ENCODE peak calls at places on chromosome 21, in eight cellular contexts. One of them, this sample, is unnamed.

GRCh38 chr21:22468893-22469292 is 1470.7 kb downstream of the NCAM2 start:
- DNase-seq in BJ: no peak
- DNase-seq in AG10803: no peak
- DNase-seq in stomach: no peak
- DNase-seq in endothelial cell of umbilical vein: no peak
- DNase-seq in K562: no peak
- DNase-seq in fibroblast of pulmonary artery: no peak
- DNase-seq in CD8-positive, alpha-beta T cell: no peak
- DNase-seq in this sample: no peak

GRCh38 chr21:31872452-31873274 is at the start of gene HUNK:
- DNase-seq in AG10803: peak; percentile 56
- DNase-seq in K562: no peak
- DNase-seq in CD8-positive, alpha-beta T cell: no peak
- DNase-seq in stomach: no peak
- DNase-seq in endothelial cell of umbilical vein: no peak
- DNase-seq in BJ: no peak
- DNase-seq in fibroblast of pulmonary artery: peak; percentile 7
- DNase-seq in this sample: peak; percentile 34

GRCh38 chr21:30831194-30831765 is 1.7 kb upstream of the KRTAP7-1 start:
- DNase-seq in endothelial cell of umbilical vein: no peak
- DNase-seq in fibroblast of pulmonary artery: peak; percentile 10
- DNase-seq in stomach: no peak
- DNase-seq in K562: peak; percentile 53
- DNase-seq in CD8-positive, alpha-beta T cell: peak; percentile 50
- DNase-seq in AG10803: no peak
- DNase-seq in BJ: no peak
- DNase-seq in this sample: no peak

GRCh38 chr21:41438425-41439113 is 12.5 kb downstream of the MX1 start:
- DNase-seq in endothelial cell of umbilical vein: no peak
- DNase-seq in BJ: no peak
- DNase-seq in K562: no peak
- DNase-seq in stomach: no peak
- DNase-seq in CD8-positive, alpha-beta T cell: peak; percentile 39
- DNase-seq in AG10803: no peak
- DNase-seq in fibroblast of pulmonary artery: no peak
- DNase-seq in this sample: no peak

GRCh38 chr21:34684174-34684876 is 15.5 kb downstream of the CLIC6 start:
- DNase-seq in fibroblast of pulmonary artery: no peak
- DNase-seq in CD8-positive, alpha-beta T cell: no peak
- DNase-seq in stomach: no peak
- DNase-seq in endothelial cell of umbilical vein: no peak
- DNase-seq in K562: no peak
- DNase-seq in AG10803: no peak
- DNase-seq in BJ: no peak
- DNase-seq in this sample: no peak

GRCh38 chr21:22993822-22994574 is 1995.8 kb downstream of the NCAM2 start:
- DNase-seq in BJ: no peak
- DNase-seq in K562: no peak
- DNase-seq in stomach: no peak
- DNase-seq in CD8-positive, alpha-beta T cell: no peak
- DNase-seq in fibroblast of pulmonary artery: no peak
- DNase-seq in AG10803: no peak
- DNase-seq in endothelial cell of umbilical vein: no peak
- DNase-seq in this sample: no peak

GRCh38 chr21:35096959-35097358 is 47.9 kb upstream of the RUNX1 start:
- DNase-seq in CD8-positive, alpha-beta T cell: no peak
- DNase-seq in AG10803: no peak
- DNase-seq in endothelial cell of umbilical vein: no peak
- DNase-seq in BJ: no peak
- DNase-seq in K562: no peak
- DNase-seq in stomach: no peak
- DNase-seq in fibroblast of pulmonary artery: no peak
- DNase-seq in this sample: no peak

GRCh38 chr21:41166947-41167346 is 1.0 kb upstream of the BACE2 start:
- DNase-seq in AG10803: no peak
- DNase-seq in BJ: no peak
- DNase-seq in stomach: no peak
- DNase-seq in CD8-positive, alpha-beta T cell: no peak
- DNase-seq in endothelial cell of umbilical vein: no peak
- DNase-seq in fibroblast of pulmonary artery: no peak
- DNase-seq in K562: no peak
- DNase-seq in this sample: no peak

DNA sequence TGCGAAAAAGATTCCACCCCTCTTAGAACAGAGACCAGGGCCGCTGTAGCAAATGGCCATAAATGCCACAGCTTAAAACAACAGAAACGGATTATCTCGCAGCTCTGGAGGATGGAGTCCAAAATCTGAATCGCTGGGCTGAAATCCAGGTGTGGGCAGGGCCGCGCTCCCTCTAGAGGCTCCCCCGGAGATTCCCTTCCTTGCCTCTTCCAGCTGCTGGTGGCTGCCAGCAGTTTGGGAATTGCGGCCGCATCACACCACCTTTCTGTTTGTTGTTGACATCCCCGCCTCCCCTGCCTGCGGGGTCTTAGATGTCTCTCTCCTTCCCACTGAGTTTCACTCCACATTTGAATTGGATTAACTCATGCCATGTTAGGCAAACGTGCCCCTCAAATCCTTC is 15.6 kb downstream of the PDE9A start:
- DNase-seq in AG10803: no peak
- DNase-seq in endothelial cell of umbilical vein: no peak
- DNase-seq in K562: no peak
- DNase-seq in stomach: no peak
- DNase-seq in BJ: no peak
- DNase-seq in fibroblast of pulmonary artery: peak; percentile 30
- DNase-seq in CD8-positive, alpha-beta T cell: no peak
- DNase-seq in this sample: no peak
- TF ChIP-seq CTCF in AG10803: no peak
- TF ChIP-seq CTCF in endothelial cell of umbilical vein: no peak
- TF ChIP-seq CTCF in K562: no peak
- TF ChIP-seq CTCF in stomach: no peak
- TF ChIP-seq CTCF in BJ: no peak
- TF ChIP-seq CTCF in fibroblast of pulmonary artery: peak; percentile 42
- TF ChIP-seq CTCF in CD8-positive, alpha-beta T cell: no peak
- TF ChIP-seq CTCF in this sample: no peak

GRCh38 chr21:16215193-16215592 is 485.4 kb downstream of the USP25 start:
- DNase-seq in stomach: no peak
- DNase-seq in CD8-positive, alpha-beta T cell: no peak
- DNase-seq in endothelial cell of umbilical vein: peak; percentile 73
- DNase-seq in K562: no peak
- DNase-seq in fibroblast of pulmonary artery: no peak
- DNase-seq in BJ: no peak
- DNase-seq in AG10803: no peak
- DNase-seq in this sample: no peak

GRCh38 chr21:16216595-16216994 is 486.8 kb downstream of the USP25 start:
- DNase-seq in stomach: no peak
- DNase-seq in fibroblast of pulmonary artery: no peak
- DNase-seq in AG10803: no peak
- DNase-seq in K562: no peak
- DNase-seq in BJ: no peak
- DNase-seq in CD8-positive, alpha-beta T cell: no peak
- DNase-seq in endothelial cell of umbilical vein: no peak
- DNase-seq in this sample: no peak

GRCh38 chr21:16213518-16213917 is 483.7 kb downstream of the USP25 start:
- DNase-seq in K562: no peak
- DNase-seq in stomach: no peak
- DNase-seq in endothelial cell of umbilical vein: peak; percentile 46
- DNase-seq in BJ: no peak
- DNase-seq in AG10803: no peak
- DNase-seq in fibroblast of pulmonary artery: no peak
- DNase-seq in CD8-positive, alpha-beta T cell: no peak
- DNase-seq in this sample: no peak

DNA sequence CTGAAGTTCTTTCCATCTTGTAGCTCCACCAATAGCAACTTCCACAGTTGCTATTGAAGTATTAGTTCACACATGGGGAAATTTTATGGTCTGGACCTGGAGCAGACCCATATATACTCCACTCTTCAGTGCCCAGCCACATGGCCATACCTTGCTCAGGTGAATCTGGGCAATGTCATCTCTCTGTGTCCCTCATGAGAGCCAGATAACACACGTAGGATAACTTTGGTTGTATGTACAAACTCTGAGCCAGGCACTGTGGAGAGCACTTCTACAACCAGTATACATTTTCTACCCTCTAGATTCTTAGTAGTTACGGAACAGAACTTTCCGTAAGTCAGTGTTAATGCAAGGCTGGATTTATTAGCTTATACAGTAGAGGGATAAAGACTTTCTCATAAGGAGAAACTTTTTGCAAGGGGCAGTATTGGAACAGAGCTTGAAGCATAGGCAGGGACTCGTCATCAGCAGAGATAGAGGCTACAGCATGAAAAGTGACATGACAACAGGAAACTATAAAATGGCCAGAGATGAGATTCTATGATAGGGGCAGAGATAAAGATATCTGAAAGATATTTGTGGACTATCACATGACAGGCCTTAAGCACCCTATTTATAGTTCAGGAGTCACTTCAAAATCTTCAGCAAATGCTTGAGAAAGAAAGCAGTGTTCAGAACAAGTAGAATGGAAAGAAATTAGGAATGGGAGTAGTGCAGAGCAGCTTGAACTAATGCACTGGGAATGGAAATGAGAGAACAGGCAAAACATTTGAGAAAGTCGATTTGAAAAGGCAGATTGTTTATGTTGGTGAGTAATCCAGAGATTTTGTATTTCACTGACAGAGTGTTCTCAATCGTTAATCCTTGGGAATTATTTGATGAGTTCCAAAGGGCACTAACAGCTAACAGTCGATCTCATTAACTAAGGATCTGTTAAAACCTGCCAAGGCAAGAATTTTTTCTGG is 481.8 kb downstream of the USP25 start:
- DNase-seq in BJ: no peak
- DNase-seq in K562: no peak
- DNase-seq in endothelial cell of umbilical vein: peak; percentile 37
- DNase-seq in CD8-positive, alpha-beta T cell: no peak
- DNase-seq in stomach: no peak
- DNase-seq in AG10803: no peak
- DNase-seq in fibroblast of pulmonary artery: peak; percentile 21
- DNase-seq in this sample: no peak
- H3K4me3 ChIP-seq in BJ: no peak overlapping the region
- H3K4me3 ChIP-seq in K562: no peak overlapping the region
- H3K4me3 ChIP-seq in endothelial cell of umbilical vein: no peak overlapping the region
- H3K4me3 ChIP-seq in CD8-positive, alpha-beta T cell: no peak overlapping the region
- H3K4me3 ChIP-seq in stomach: peak overlapping the region; percentile 6
- H3K4me3 ChIP-seq in AG10803: no peak overlapping the region
- H3K4me3 ChIP-seq in fibroblast of pulmonary artery: no peak overlapping the region
- H3K4me3 ChIP-seq in this sample: peak overlapping the region; percentile 65

GRCh38 chr21:36543924-36544323 is 64.0 kb upstream of the CLDN14 start:
- DNase-seq in BJ: no peak
- DNase-seq in stomach: no peak
- DNase-seq in CD8-positive, alpha-beta T cell: peak; percentile 31
- DNase-seq in endothelial cell of umbilical vein: no peak
- DNase-seq in fibroblast of pulmonary artery: no peak
- DNase-seq in AG10803: no peak
- DNase-seq in K562: no peak
- DNase-seq in this sample: no peak

GRCh38 chr21:36544545-36544944 is 64.6 kb upstream of the CLDN14 start:
- DNase-seq in endothelial cell of umbilical vein: no peak
- DNase-seq in stomach: no peak
- DNase-seq in fibroblast of pulmonary artery: no peak
- DNase-seq in CD8-positive, alpha-beta T cell: no peak
- DNase-seq in K562: no peak
- DNase-seq in BJ: no peak
- DNase-seq in AG10803: no peak
- DNase-seq in this sample: no peak

GRCh38 chr21:36540700-36541099 is 60.8 kb upstream of the CLDN14 start:
- DNase-seq in BJ: no peak
- DNase-seq in endothelial cell of umbilical vein: no peak
- DNase-seq in AG10803: no peak
- DNase-seq in K562: no peak
- DNase-seq in CD8-positive, alpha-beta T cell: no peak
- DNase-seq in fibroblast of pulmonary artery: no peak
- DNase-seq in stomach: no peak
- DNase-seq in this sample: no peak

GRCh38 chr21:36541721-36542139 is 61.8 kb upstream of the CLDN14 start:
- DNase-seq in CD8-positive, alpha-beta T cell: no peak
- DNase-seq in BJ: no peak
- DNase-seq in AG10803: no peak
- DNase-seq in K562: no peak
- DNase-seq in endothelial cell of umbilical vein: no peak
- DNase-seq in stomach: no peak
- DNase-seq in fibroblast of pulmonary artery: no peak
- DNase-seq in this sample: no peak

GRCh38 chr21:36542312-36543101 is 62.6 kb upstream of the CLDN14 start:
- DNase-seq in BJ: no peak
- DNase-seq in endothelial cell of umbilical vein: no peak
- DNase-seq in fibroblast of pulmonary artery: peak; percentile 9
- DNase-seq in stomach: peak; percentile 47
- DNase-seq in AG10803: no peak
- DNase-seq in K562: no peak
- DNase-seq in CD8-positive, alpha-beta T cell: no peak
- DNase-seq in this sample: no peak
- TF ChIP-seq CTCF in BJ: no peak
- TF ChIP-seq CTCF in endothelial cell of umbilical vein: no peak
- TF ChIP-seq CTCF in fibroblast of pulmonary artery: no peak
- TF ChIP-seq CTCF in stomach: no peak
- TF ChIP-seq CTCF in AG10803: no peak
- TF ChIP-seq CTCF in K562: peak; percentile 25
- TF ChIP-seq CTCF in CD8-positive, alpha-beta T cell: no peak
- TF ChIP-seq CTCF in this sample: no peak

GRCh38 chr21:46139686-46140085 is 15.7 kb downstream of the FTCD start:
- DNase-seq in endothelial cell of umbilical vein: no peak
- DNase-seq in CD8-positive, alpha-beta T cell: no peak
- DNase-seq in AG10803: no peak
- DNase-seq in K562: no peak
- DNase-seq in BJ: no peak
- DNase-seq in fibroblast of pulmonary artery: no peak
- DNase-seq in stomach: no peak
- DNase-seq in this sample: no peak

GRCh38 chr21:46145159-46145839 is 10.1 kb downstream of the FTCD start:
- DNase-seq in stomach: no peak
- DNase-seq in K562: no peak
- DNase-seq in endothelial cell of umbilical vein: no peak
- DNase-seq in CD8-positive, alpha-beta T cell: no peak
- DNase-seq in BJ: no peak
- DNase-seq in fibroblast of pulmonary artery: no peak
- DNase-seq in AG10803: no peak
- DNase-seq in this sample: peak; percentile 44

GRCh38 chr21:46141767-46142580 is 13.4 kb downstream of the FTCD start:
- DNase-seq in stomach: no peak
- DNase-seq in BJ: no peak
- DNase-seq in fibroblast of pulmonary artery: no peak
- DNase-seq in AG10803: no peak
- DNase-seq in endothelial cell of umbilical vein: no peak
- DNase-seq in K562: no peak
- DNase-seq in CD8-positive, alpha-beta T cell: no peak
- DNase-seq in this sample: peak; percentile 11

GRCh38 chr21:46144464-46145070 is 10.8 kb downstream of the FTCD start:
- DNase-seq in fibroblast of pulmonary artery: no peak
- DNase-seq in K562: no peak
- DNase-seq in CD8-positive, alpha-beta T cell: no peak
- DNase-seq in AG10803: no peak
- DNase-seq in stomach: no peak
- DNase-seq in endothelial cell of umbilical vein: no peak
- DNase-seq in BJ: no peak
- DNase-seq in this sample: peak; percentile 39

DNA sequence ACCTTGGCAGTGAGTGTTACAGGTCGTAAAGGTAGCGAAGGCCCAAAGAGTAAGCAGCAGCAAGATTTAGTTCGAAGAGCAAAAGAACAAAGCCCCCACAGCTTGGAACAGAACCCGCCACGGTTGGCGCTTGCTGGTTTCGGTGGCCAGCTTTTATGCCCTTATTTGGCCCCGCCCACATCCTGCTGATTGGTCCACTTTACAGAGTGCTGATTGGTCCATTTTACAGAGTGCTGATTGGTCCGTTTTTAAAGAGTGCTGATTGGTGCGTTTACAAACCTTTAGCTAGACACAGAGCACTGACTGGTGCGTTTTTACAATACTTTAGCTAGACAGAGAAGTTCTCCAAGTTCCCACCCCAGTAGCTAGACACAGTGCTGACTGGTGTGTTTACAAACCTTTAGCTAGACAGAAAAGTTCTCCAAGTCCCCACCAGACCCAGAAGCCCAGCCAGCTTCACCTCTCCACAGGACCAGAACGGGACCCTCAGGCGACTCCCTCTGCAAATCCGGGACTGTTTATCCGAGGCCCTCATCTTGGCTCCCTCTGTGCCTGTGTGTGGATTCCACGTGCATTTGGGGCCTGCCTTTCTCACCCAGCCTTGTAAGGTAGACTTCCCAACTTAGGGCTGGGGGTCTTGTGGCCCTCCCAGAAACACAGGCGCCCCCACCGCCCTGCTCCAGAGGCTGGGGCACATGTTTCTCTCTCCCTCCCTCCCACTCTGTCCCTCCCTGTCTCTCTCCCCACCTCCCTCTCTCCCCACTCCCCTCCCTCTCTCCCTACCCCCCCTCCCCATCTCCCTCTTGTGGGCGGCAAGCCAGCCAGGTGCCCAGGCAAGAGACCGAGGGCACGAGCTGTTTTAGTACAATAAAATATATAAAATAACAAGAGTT is 12.6 kb downstream of the FTCD start:
- DNase-seq in K562: no peak
- DNase-seq in endothelial cell of umbilical vein: no peak
- DNase-seq in CD8-positive, alpha-beta T cell: no peak
- DNase-seq in stomach: no peak
- DNase-seq in fibroblast of pulmonary artery: no peak
- DNase-seq in AG10803: no peak
- DNase-seq in BJ: no peak
- DNase-seq in this sample: peak; percentile 30
- H3K4me3 ChIP-seq in K562: no peak overlapping the region
- H3K4me3 ChIP-seq in endothelial cell of umbilical vein: no peak overlapping the region
- H3K4me3 ChIP-seq in CD8-positive, alpha-beta T cell: no peak overlapping the region
- H3K4me3 ChIP-seq in stomach: no peak overlapping the region
- H3K4me3 ChIP-seq in fibroblast of pulmonary artery: no peak overlapping the region
- H3K4me3 ChIP-seq in AG10803: no peak overlapping the region
- H3K4me3 ChIP-seq in BJ: no peak overlapping the region
- H3K4me3 ChIP-seq in this sample: no peak overlapping the region